ENCODE peak calls at places on chromosome 4, in ten cellular contexts. One of them, this sample, is unnamed.

GRCh38 chr4:80360900-80361299 is 25.4 kb downstream of the CFAP299 start:
- DNase-seq in adrenal gland: no peak
- DNase-seq in tibial nerve: no peak
- DNase-seq in A549: no peak
- DNase-seq in right lobe of liver: no peak
- DNase-seq in IMR-90: peak; percentile 44
- DNase-seq in HCT116: no peak
- DNase-seq in breast epithelium: no peak
- DNase-seq in heart left ventricle: no peak
- DNase-seq in gastrocnemius medialis: no peak
- DNase-seq in this sample: no peak

GRCh38 chr4:15964159-15964558 is 1.2 kb upstream of the FGFBP2 start:
- DNase-seq in heart left ventricle: no peak
- DNase-seq in A549: no peak
- DNase-seq in breast epithelium: no peak
- DNase-seq in right lobe of liver: no peak
- DNase-seq in IMR-90: no peak
- DNase-seq in gastrocnemius medialis: no peak
- DNase-seq in adrenal gland: no peak
- DNase-seq in tibial nerve: no peak
- DNase-seq in HCT116: no peak
- DNase-seq in this sample: no peak

GRCh38 chr4:169412046-169412445 is 141.3 kb upstream of the SH3RF1 start:
- DNase-seq in tibial nerve: no peak
- DNase-seq in heart left ventricle: no peak
- DNase-seq in IMR-90: no peak
- DNase-seq in right lobe of liver: no peak
- DNase-seq in breast epithelium: no peak
- DNase-seq in gastrocnemius medialis: no peak
- DNase-seq in A549: no peak
- DNase-seq in HCT116: no peak
- DNase-seq in adrenal gland: no peak
- DNase-seq in this sample: no peak

GRCh38 chr4:11765849-11766453 is 337.3 kb upstream of the HS3ST1 start:
- DNase-seq in IMR-90: peak; percentile 37
- DNase-seq in HCT116: peak; percentile 57
- DNase-seq in breast epithelium: no peak
- DNase-seq in heart left ventricle: no peak
- DNase-seq in A549: peak; percentile 0
- DNase-seq in right lobe of liver: no peak
- DNase-seq in tibial nerve: no peak
- DNase-seq in adrenal gland: peak; percentile 38
- DNase-seq in gastrocnemius medialis: no peak
- DNase-seq in this sample: no peak

GRCh38 chr4:19327364-19327763 is 924.3 kb upstream of the SLIT2 start:
- DNase-seq in gastrocnemius medialis: no peak
- DNase-seq in adrenal gland: no peak
- DNase-seq in HCT116: no peak
- DNase-seq in right lobe of liver: no peak
- DNase-seq in breast epithelium: no peak
- DNase-seq in heart left ventricle: no peak
- DNase-seq in tibial nerve: no peak
- DNase-seq in IMR-90: peak; percentile 12
- DNase-seq in A549: no peak
- DNase-seq in this sample: no peak

GRCh38 chr4:99117876-99118693 is 26.0 kb downstream of the ADH4 start:
- DNase-seq in HCT116: no peak
- DNase-seq in tibial nerve: no peak
- DNase-seq in heart left ventricle: no peak
- DNase-seq in IMR-90: peak; percentile 35
- DNase-seq in gastrocnemius medialis: no peak
- DNase-seq in A549: no peak
- DNase-seq in breast epithelium: no peak
- DNase-seq in adrenal gland: no peak
- DNase-seq in right lobe of liver: no peak
- DNase-seq in this sample: no peak

GRCh38 chr4:17316566-17316965 is 195.3 kb downstream of the QDPR start:
- DNase-seq in adrenal gland: no peak
- DNase-seq in IMR-90: peak; percentile 70
- DNase-seq in HCT116: no peak
- DNase-seq in heart left ventricle: no peak
- DNase-seq in breast epithelium: no peak
- DNase-seq in gastrocnemius medialis: no peak
- DNase-seq in right lobe of liver: no peak
- DNase-seq in tibial nerve: no peak
- DNase-seq in A549: no peak
- DNase-seq in this sample: no peak

GRCh38 chr4:54185380-54185779 is 43.7 kb upstream of the PDGFRA start:
- DNase-seq in right lobe of liver: no peak
- DNase-seq in tibial nerve: no peak
- DNase-seq in IMR-90: no peak
- DNase-seq in breast epithelium: no peak
- DNase-seq in A549: no peak
- DNase-seq in heart left ventricle: no peak
- DNase-seq in HCT116: peak; percentile 13
- DNase-seq in adrenal gland: no peak
- DNase-seq in gastrocnemius medialis: no peak
- DNase-seq in this sample: no peak

GRCh38 chr4:181807771-181808170 is 435.4 kb upstream of the TENM3 start:
- DNase-seq in adrenal gland: no peak
- DNase-seq in A549: no peak
- DNase-seq in breast epithelium: no peak
- DNase-seq in right lobe of liver: no peak
- DNase-seq in tibial nerve: no peak
- DNase-seq in HCT116: no peak
- DNase-seq in heart left ventricle: no peak
- DNase-seq in gastrocnemius medialis: no peak
- DNase-seq in IMR-90: peak; percentile 66
- DNase-seq in this sample: no peak

GRCh38 chr4:23144707-23145106 is 452.0 kb downstream of the GBA3 start:
- DNase-seq in breast epithelium: no peak
- DNase-seq in A549: no peak
- DNase-seq in tibial nerve: no peak
- DNase-seq in IMR-90: no peak
- DNase-seq in heart left ventricle: no peak
- DNase-seq in gastrocnemius medialis: no peak
- DNase-seq in adrenal gland: no peak
- DNase-seq in HCT116: no peak
- DNase-seq in right lobe of liver: no peak
- DNase-seq in this sample: no peak

GRCh38 chr4:51831133-51831532 is 11.8 kb upstream of the DCUN1D4 start:
- DNase-seq in A549: no peak
- DNase-seq in IMR-90: peak; percentile 51
- DNase-seq in HCT116: peak; percentile 36
- DNase-seq in right lobe of liver: peak; percentile 76
- DNase-seq in gastrocnemius medialis: peak; percentile 34
- DNase-seq in heart left ventricle: peak; percentile 75
- DNase-seq in breast epithelium: no peak
- DNase-seq in adrenal gland: peak; percentile 73
- DNase-seq in tibial nerve: peak; percentile 45
- DNase-seq in this sample: peak; percentile 46

GRCh38 chr4:78214078-78214477 is 157.0 kb downstream of the FRAS1 start:
- DNase-seq in right lobe of liver: no peak
- DNase-seq in A549: no peak
- DNase-seq in HCT116: no peak
- DNase-seq in heart left ventricle: no peak
- DNase-seq in adrenal gland: no peak
- DNase-seq in tibial nerve: no peak
- DNase-seq in IMR-90: no peak
- DNase-seq in gastrocnemius medialis: no peak
- DNase-seq in breast epithelium: no peak
- DNase-seq in this sample: no peak

DNA sequence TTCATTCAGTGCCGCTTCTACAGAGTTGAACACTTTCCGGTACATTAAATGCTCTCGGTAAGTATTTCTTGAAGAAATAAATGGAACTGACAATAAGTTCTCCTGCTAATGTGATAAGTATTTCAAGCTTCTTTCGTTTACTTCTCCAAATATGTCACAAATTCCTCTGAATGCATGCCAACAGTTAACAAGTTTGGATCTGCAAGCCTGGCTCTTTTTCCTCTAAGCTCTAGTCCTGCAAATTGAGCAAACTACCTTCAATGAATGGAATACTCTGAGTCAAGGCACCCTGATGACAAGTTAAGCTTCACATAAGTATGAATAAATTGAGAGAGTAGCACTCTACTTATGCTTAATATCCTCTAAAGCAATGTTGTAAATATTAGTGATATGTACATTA is 403.6 kb downstream of the PDGFC start:
- DNase-seq in HCT116: no peak
- DNase-seq in gastrocnemius medialis: no peak
- DNase-seq in adrenal gland: no peak
- DNase-seq in A549: no peak
- DNase-seq in right lobe of liver: no peak
- DNase-seq in breast epithelium: no peak
- DNase-seq in IMR-90: peak; percentile 59
- DNase-seq in heart left ventricle: no peak
- DNase-seq in tibial nerve: no peak
- DNase-seq in this sample: peak; percentile 29
- H3K27ac ChIP-seq in HCT116: no peak overlapping the region
- H3K27ac ChIP-seq in gastrocnemius medialis: no peak overlapping the region
- H3K27ac ChIP-seq in adrenal gland: no peak overlapping the region
- H3K27ac ChIP-seq in A549: no peak overlapping the region
- H3K27ac ChIP-seq in right lobe of liver: no peak overlapping the region
- H3K27ac ChIP-seq in breast epithelium: no peak overlapping the region
- H3K27ac ChIP-seq in IMR-90: no peak overlapping the region
- H3K27ac ChIP-seq in heart left ventricle: no peak overlapping the region
- H3K27ac ChIP-seq in tibial nerve: no peak overlapping the region
- H3K27ac ChIP-seq in this sample: no peak overlapping the region

GRCh38 chr4:8079031-8079885 is 79.4 kb downstream of the ABLIM2 start:
- DNase-seq in gastrocnemius medialis: no peak
- DNase-seq in tibial nerve: no peak
- DNase-seq in adrenal gland: peak; percentile 31
- DNase-seq in IMR-90: no peak
- DNase-seq in A549: no peak
- DNase-seq in right lobe of liver: no peak
- DNase-seq in heart left ventricle: peak; percentile 38
- DNase-seq in breast epithelium: no peak
- DNase-seq in HCT116: no peak
- DNase-seq in this sample: no peak
- TF ChIP-seq POLR2A in gastrocnemius medialis: no peak
- TF ChIP-seq POLR2A in tibial nerve: no peak
- TF ChIP-seq POLR2A in adrenal gland: no peak
- TF ChIP-seq POLR2A in IMR-90: no peak
- TF ChIP-seq POLR2A in A549: no peak
- TF ChIP-seq POLR2A in right lobe of liver: no peak
- TF ChIP-seq POLR2A in heart left ventricle: no peak
- TF ChIP-seq POLR2A in breast epithelium: no peak
- TF ChIP-seq POLR2A in HCT116: no peak
- TF ChIP-seq POLR2A in this sample: no peak

DNA sequence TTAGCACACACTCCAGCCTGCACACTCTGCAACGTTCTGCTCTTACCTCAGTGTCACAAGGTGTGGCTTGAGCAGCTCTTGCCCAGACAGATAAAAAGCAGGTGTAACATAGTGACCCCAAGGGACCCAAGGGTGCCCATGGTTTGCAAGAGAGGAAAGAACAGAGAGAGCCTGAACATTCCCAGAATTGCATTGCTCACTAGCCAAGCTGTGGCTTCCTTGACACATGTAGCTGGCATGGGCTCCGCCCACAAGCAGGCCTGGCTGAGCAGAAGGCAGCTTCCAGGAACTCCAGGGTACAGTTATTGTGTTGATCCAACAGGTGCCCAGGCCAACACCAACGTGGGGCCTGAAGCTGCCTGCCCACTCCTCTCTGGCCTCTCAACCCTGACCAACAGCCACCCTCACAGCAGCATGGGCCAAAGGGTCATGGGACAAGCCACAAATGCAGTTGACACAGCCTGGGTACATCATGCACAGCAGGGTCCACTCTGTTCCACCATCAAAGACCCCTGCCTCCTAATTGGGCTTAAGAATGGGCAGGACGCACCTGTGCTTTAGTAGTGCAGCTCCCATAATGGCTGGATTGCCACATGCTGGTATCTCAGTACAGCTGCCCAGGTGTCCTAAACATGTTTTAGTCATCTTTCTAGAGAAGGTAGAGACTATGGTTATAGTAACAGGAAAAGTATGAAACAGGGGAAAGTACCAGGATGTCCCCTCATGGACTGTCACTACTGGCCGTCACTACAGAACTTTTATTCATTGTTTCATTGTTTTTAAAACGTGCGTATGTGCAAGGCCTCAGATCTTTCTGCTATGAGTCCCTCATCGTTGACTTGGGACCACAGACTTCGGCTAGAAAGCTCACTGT is 73.7 kb upstream of the ACSL1 start:
- DNase-seq in adrenal gland: no peak
- DNase-seq in tibial nerve: no peak
- DNase-seq in breast epithelium: peak; percentile 74
- DNase-seq in A549: no peak
- DNase-seq in heart left ventricle: no peak
- DNase-seq in gastrocnemius medialis: no peak
- DNase-seq in HCT116: no peak
- DNase-seq in IMR-90: peak; percentile 8
- DNase-seq in right lobe of liver: peak; percentile 94
- DNase-seq in this sample: peak; percentile 83
- H3K27ac ChIP-seq in adrenal gland: no peak overlapping the region
- H3K27ac ChIP-seq in tibial nerve: no peak overlapping the region
- H3K27ac ChIP-seq in breast epithelium: no peak overlapping the region
- H3K27ac ChIP-seq in A549: no peak overlapping the region
- H3K27ac ChIP-seq in heart left ventricle: no peak overlapping the region
- H3K27ac ChIP-seq in gastrocnemius medialis: no peak overlapping the region
- H3K27ac ChIP-seq in HCT116: no peak overlapping the region
- H3K27ac ChIP-seq in IMR-90: no peak overlapping the region
- H3K27ac ChIP-seq in right lobe of liver: peak overlapping the region; percentile 96
- H3K27ac ChIP-seq in this sample: peak overlapping the region; percentile 60

GRCh38 chr4:186727977-186728519 is 4.4 kb upstream of the FAT1 start:
- DNase-seq in gastrocnemius medialis: no peak
- DNase-seq in right lobe of liver: no peak
- DNase-seq in breast epithelium: no peak
- DNase-seq in IMR-90: no peak
- DNase-seq in heart left ventricle: no peak
- DNase-seq in tibial nerve: no peak
- DNase-seq in A549: no peak
- DNase-seq in HCT116: peak; percentile 63
- DNase-seq in adrenal gland: no peak
- DNase-seq in this sample: no peak

GRCh38 chr4:186727149-186727976 is 3.7 kb upstream of the FAT1 start:
- DNase-seq in right lobe of liver: no peak
- DNase-seq in breast epithelium: no peak
- DNase-seq in gastrocnemius medialis: no peak
- DNase-seq in IMR-90: peak; percentile 47
- DNase-seq in HCT116: no peak
- DNase-seq in adrenal gland: no peak
- DNase-seq in tibial nerve: no peak
- DNase-seq in A549: no peak
- DNase-seq in heart left ventricle: no peak
- DNase-seq in this sample: no peak

GRCh38 chr4:186725422-186726149 is 1.9 kb upstream of the FAT1 start:
- DNase-seq in gastrocnemius medialis: no peak
- DNase-seq in adrenal gland: no peak
- DNase-seq in heart left ventricle: peak; percentile 84
- DNase-seq in A549: peak; percentile 72
- DNase-seq in right lobe of liver: peak; percentile 82
- DNase-seq in breast epithelium: peak; percentile 75
- DNase-seq in HCT116: peak; percentile 64
- DNase-seq in IMR-90: peak; percentile 88
- DNase-seq in tibial nerve: peak; percentile 72
- DNase-seq in this sample: peak; percentile 87

GRCh38 chr4:186726150-186726439 is 2.4 kb upstream of the FAT1 start:
- DNase-seq in right lobe of liver: no peak
- DNase-seq in IMR-90: no peak
- DNase-seq in HCT116: no peak
- DNase-seq in A549: peak; percentile 18
- DNase-seq in breast epithelium: no peak
- DNase-seq in tibial nerve: no peak
- DNase-seq in adrenal gland: no peak
- DNase-seq in gastrocnemius medialis: no peak
- DNase-seq in heart left ventricle: no peak
- DNase-seq in this sample: no peak

GRCh38 chr4:186726440-186727148 is 2.9 kb upstream of the FAT1 start:
- DNase-seq in right lobe of liver: peak; percentile 61
- DNase-seq in adrenal gland: peak; percentile 30
- DNase-seq in HCT116: peak; percentile 56
- DNase-seq in IMR-90: peak; percentile 80
- DNase-seq in breast epithelium: peak; percentile 74
- DNase-seq in heart left ventricle: peak; percentile 84
- DNase-seq in A549: peak; percentile 53
- DNase-seq in gastrocnemius medialis: no peak
- DNase-seq in tibial nerve: peak; percentile 52
- DNase-seq in this sample: peak; percentile 76
- TF ChIP-seq POLR2A in right lobe of liver: peak; percentile 97
- TF ChIP-seq POLR2A in adrenal gland: no peak
- TF ChIP-seq POLR2A in HCT116: no peak
- TF ChIP-seq POLR2A in IMR-90: peak; percentile 91
- TF ChIP-seq POLR2A in breast epithelium: peak; percentile 48
- TF ChIP-seq POLR2A in heart left ventricle: peak; percentile 48
- TF ChIP-seq POLR2A in A549: peak; percentile 82
- TF ChIP-seq POLR2A in gastrocnemius medialis: peak; percentile 55
- TF ChIP-seq POLR2A in tibial nerve: peak; percentile 75
- TF ChIP-seq POLR2A in this sample: peak; percentile 90